ENCODE peak calls at places on chromosomes 5 and 9, in four cellular contexts. X, I, R and T are unnamed samples.

GRCh38 chr5:44542470-44542869 is 153.2 kb upstream of the FGF10 start:
- DNase-seq in X (no peak), I (no peak), R (no peak), T (no peak)

GRCh38 chr9:137679249-137679648 is 60.4 kb downstream of the EHMT1 start:
- DNase-seq in X (peak; percentile 56), I (no peak), R (peak; percentile 26), T (no peak)

GRCh38 chr9:119436261-119436660 is 67.0 kb upstream of the BRINP1 start:
- DNase-seq in X (no peak), I (no peak), R (no peak), T (no peak)

GRCh38 chr5:37110128-37110527 is 139.0 kb downstream of the CPLANE1 start:
- DNase-seq in X (no peak), I (no peak), R (no peak), T (no peak)

GRCh38 chr9:70412678-70413426 is 1.6 kb downstream of the KLF9 start:
- DNase-seq in X (no peak), I (peak; percentile 37), R (peak; percentile 81), T (peak; percentile 28)

GRCh38 chr9:6153425-6153824 is 62.2 kb upstream of the IL33 start:
- DNase-seq in X (no peak), I (no peak), R (peak; percentile 75), T (peak; percentile 72)

GRCh38 chr5:113493446-113493845 is 5.2 kb upstream of the MCC start:
- DNase-seq in X (no peak), I (no peak), R (no peak), T (no peak)

GRCh38 chr9:6566409-6567139 is 79.0 kb downstream of the GLDC start:
- DNase-seq in X (no peak), I (no peak), R (peak; percentile 98), T (peak; percentile 89)

GRCh38 chr9:38621434-38622082 is 1.2 kb upstream of the ANKRD18A start:
- DNase-seq in X (no peak), I (peak; percentile 3), R (no peak), T (peak; percentile 53)

GRCh38 chr9:113593682-113594281 is 130.3 kb downstream of the RGS3 start:
- DNase-seq in X (no peak), I (peak; percentile 85), R (peak; percentile 99), T (peak; percentile 95)

GRCh38 chr9:116951588-116952433 is 264.7 kb downstream of the TRIM32 start:
- DNase-seq in X (peak; percentile 85), I (no peak), R (no peak), T (peak; percentile 16)

GRCh38 chr5:44443172-44443571 is 54.0 kb upstream of the FGF10 start:
- DNase-seq in X (no peak), I (no peak), R (no peak), T (no peak)

GRCh38 chr9:22124263-22125011 is 115.3 kb upstream of the CDKN2B start:
- DNase-seq in X (no peak), I (no peak), R (peak; percentile 64), T (peak; percentile 14)

GRCh38 chr9:69357030-69357853 is 32.2 kb downstream of the ENTREP1 start:
- DNase-seq in X (no peak), I (no peak), R (no peak), T (no peak)

GRCh38 chr9:126763130-126763764 is 41.6 kb upstream of the ZBTB43 start:
- DNase-seq in X (no peak), I (no peak), R (no peak), T (peak; percentile 40)

GRCh38 chr5:40958811-40959210 is 49.5 kb downstream of the C7 start:
- DNase-seq in X (no peak), I (no peak), R (no peak), T (no peak)

GRCh38 chr5:69187342-69187741 is 2.0 kb upstream of the CENPH start:
- DNase-seq in X (no peak), I (no peak), R (no peak), T (no peak)

GRCh38 chr5:149030392-149030791 is 32.5 kb downstream of the SH3TC2 start:
- DNase-seq in X (no peak), I (no peak), R (no peak), T (no peak)

GRCh38 chr5:27403248-27403882 is 365.0 kb upstream of the CDH9 start:
- DNase-seq in X (no peak), I (no peak), R (no peak), T (peak; percentile 47)

GRCh38 chr9:97714435-97714834 is 17.3 kb upstream of the XPA start:
- DNase-seq in X (no peak), I (peak; percentile 18), R (no peak), T (no peak)

GRCh38 chr5:36899860-36900259 is 23.3 kb downstream of the NIPBL start:
- DNase-seq in X (no peak), I (no peak), R (no peak), T (no peak)

GRCh38 chr5:141657937-141658545 is 6.8 kb upstream of the FCHSD1 start:
- DNase-seq in X (no peak), I (peak; percentile 65), R (peak; percentile 77), T (peak; percentile 63)

GRCh38 chr9:77544491-77545000 is 103.6 kb downstream of the GNA14 start:
- DNase-seq in X (no peak), I (no peak), R (no peak), T (no peak)

GRCh38 chr9:114216081-114216480 is 60.7 kb downstream of the COL27A1 start:
- DNase-seq in X (no peak), I (no peak), R (peak; percentile 77), T (no peak)

GRCh38 chr5:113061851-113062631 is 85.4 kb downstream of the DCP2 start:
- DNase-seq in X (no peak), I (no peak), R (no peak), T (no peak)

GRCh38 chr9:133665096-133665495 is 28.9 kb downstream of the DBH start:
- DNase-seq in X (no peak), I (no peak), R (no peak), T (no peak)

GRCh38 chr5:1503301-1504243 is 20.2 kb downstream of the LPCAT1 start:
- DNase-seq in X (no peak), I (no peak), R (peak; percentile 24), T (no peak)

GRCh38 chr5:68534131-68534940 is 318.8 kb downstream of the PIK3R1 start:
- DNase-seq in X (no peak), I (peak; percentile 2), R (no peak), T (no peak)

GRCh38 chr9:94916956-94917355 is 190.5 kb downstream of the AOPEP start:
- DNase-seq in X (no peak), I (no peak), R (no peak), T (no peak)

GRCh38 chr9:100324594-100325200 is 28.0 kb downstream of the TEX10 start:
- DNase-seq in X (no peak), I (peak; percentile 9), R (peak; percentile 26), T (peak; percentile 12)
- TF ChIP-seq MAX in X (no peak), I (no peak), R (no peak), T (no peak)

DNA sequence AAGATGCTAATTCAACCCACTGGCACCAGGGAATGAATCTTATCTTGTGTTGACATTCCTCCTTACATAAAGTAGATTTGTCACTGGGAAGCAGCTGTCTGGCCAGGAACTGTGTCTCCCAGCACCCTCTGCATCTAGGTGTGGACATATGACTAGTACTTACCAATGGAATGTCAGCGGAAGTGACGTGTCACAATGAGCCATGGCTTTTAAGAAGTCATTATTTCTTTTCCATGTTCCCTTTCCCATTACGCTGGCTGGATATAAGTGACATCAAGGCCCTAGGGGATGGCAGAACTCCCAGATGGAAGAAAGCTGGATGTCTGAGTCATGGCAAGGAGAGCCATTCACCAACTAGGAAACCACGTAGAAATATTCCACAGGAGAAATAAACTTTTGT is 84.7 kb upstream of the MAST4 start:
- DNase-seq in X (no peak), I (no peak), R (no peak), T (no peak)
- H3K4me2 ChIP-seq in X (no peak overlapping the region), I (no peak overlapping the region), R (no peak overlapping the region), T (no peak overlapping the region)

DNA sequence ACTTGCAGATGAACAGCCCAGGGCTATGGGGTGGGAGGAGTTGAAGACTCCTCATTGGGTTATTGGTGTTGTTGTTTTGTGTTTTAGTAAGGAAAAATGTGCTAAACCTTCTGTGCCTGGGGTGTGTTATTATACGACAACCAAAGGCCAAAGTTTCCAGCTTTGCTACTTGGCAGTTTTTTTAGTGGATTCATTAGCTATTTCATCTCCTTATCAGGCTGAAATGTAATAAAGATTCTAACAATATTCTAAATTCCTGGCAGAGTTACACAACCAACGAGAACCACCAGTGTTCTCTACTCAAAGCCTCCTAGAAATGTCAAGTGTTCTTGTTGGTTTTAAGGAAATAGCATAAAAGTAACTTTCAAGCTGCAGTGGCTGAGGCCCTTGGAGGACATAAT is 276.4 kb downstream of the SYK start:
- DNase-seq in X (no peak), I (no peak), R (no peak), T (no peak)
- TF ChIP-seq MAX in X (no peak), I (no peak), R (no peak), T (no peak)

GRCh38 chr5:137206030-137206715 is 293.0 kb downstream of the SPOCK1 start:
- DNase-seq in X (no peak), I (no peak), R (peak; percentile 25), T (no peak)
- H3K4me2 ChIP-seq in X (no peak overlapping the region), I (no peak overlapping the region), R (no peak overlapping the region), T (no peak overlapping the region)

GRCh38 chr5:133926960-133927615 is 41.3 kb downstream of the C5orf15 start:
- DNase-seq in X (no peak), I (no peak), R (no peak), T (peak; percentile 28)
- TF ChIP-seq MAX in X (no peak), I (no peak), R (no peak), T (no peak)

DNA sequence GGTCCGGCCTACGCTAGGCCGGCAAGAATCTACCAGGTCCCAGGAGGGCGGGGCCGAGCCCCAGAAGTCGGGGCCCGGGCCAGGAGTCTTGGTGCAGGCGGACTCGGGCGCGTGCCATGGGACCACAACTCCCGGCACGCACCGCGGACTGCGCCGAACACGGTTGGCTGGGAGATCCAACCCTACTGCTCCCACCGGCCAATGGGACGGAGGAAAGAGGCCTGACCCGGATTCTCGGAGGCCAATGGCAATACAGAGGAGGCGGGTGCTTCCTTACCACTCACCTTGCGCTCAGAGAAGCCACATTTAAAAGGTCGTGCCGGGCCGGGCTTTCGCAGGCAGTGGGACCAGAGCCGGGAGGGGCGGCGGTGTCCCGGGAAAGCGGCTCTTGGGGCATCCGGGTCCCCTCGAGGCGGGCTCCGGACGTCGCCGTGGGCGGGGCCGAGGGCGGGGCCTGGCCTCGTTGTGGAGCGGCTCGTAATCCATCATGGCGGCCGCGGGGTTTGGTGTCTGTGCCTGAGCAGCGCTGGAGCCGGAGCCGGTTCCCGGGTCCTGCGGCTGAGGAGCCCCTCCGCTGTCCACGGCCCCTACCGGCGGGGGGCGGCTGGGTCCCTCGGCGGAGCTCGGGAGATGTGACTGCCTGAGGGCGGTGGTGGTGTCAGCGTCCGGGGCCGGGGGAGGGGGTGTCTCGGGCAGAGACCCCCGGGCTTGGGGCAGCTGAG is 19.1 kb downstream of the EXOSC2 start:
- DNase-seq in X (peak; percentile 91), I (peak; percentile 95), R (peak; percentile 98), T (peak; percentile 99)
- H3K4me2 ChIP-seq in X (peak overlapping the region; percentile 89), I (peak overlapping the region; percentile 85), R (peak overlapping the region; percentile 99), T (peak overlapping the region; percentile 79)